ENCODE peak calls at places on chromosomes 5 and 9, in seven cellular contexts. One of them, this sample, is unnamed.

GRCh38 chr5:156359452-156359851 is 32.5 kb downstream of the SGCD start:
- DNase-seq in Jurkat, Clone E6-1: no peak
- DNase-seq in Right ventricle myocardium superior: no peak
- DNase-seq in germinal center: no peak
- DNase-seq in iris pigment epithelial cell: peak; percentile 19
- DNase-seq in stomach: no peak
- DNase-seq in stimulated activated CD4-positive, alpha-beta T cell treated with anti-CD3 and anti-CD28 coated beads, Interleukin-15, amount 100 ng/mL, for 1 hour: no peak
- DNase-seq in this sample: no peak

GRCh38 chr9:105157178-105157583 is 87.3 kb upstream of the SLC44A1 start:
- DNase-seq in stimulated activated CD4-positive, alpha-beta T cell treated with anti-CD3 and anti-CD28 coated beads, Interleukin-15, amount 100 ng/mL, for 1 hour: no peak
- DNase-seq in iris pigment epithelial cell: peak; percentile 77
- DNase-seq in stomach: peak; percentile 40
- DNase-seq in germinal center: peak; percentile 28
- DNase-seq in Right ventricle myocardium superior: peak; percentile 71
- DNase-seq in Jurkat, Clone E6-1: peak; percentile 50
- DNase-seq in this sample: no peak

GRCh38 chr5:149847611-149848010 is 97.0 kb downstream of the PDE6A start:
- DNase-seq in Right ventricle myocardium superior: no peak
- DNase-seq in Jurkat, Clone E6-1: no peak
- DNase-seq in germinal center: no peak
- DNase-seq in stimulated activated CD4-positive, alpha-beta T cell treated with anti-CD3 and anti-CD28 coated beads, Interleukin-15, amount 100 ng/mL, for 1 hour: no peak
- DNase-seq in iris pigment epithelial cell: no peak
- DNase-seq in stomach: no peak
- DNase-seq in this sample: no peak

GRCh38 chr9:21477466-21477865 is 4.6 kb downstream of the IFNE start:
- DNase-seq in stomach: no peak
- DNase-seq in Jurkat, Clone E6-1: no peak
- DNase-seq in Right ventricle myocardium superior: no peak
- DNase-seq in germinal center: no peak
- DNase-seq in stimulated activated CD4-positive, alpha-beta T cell treated with anti-CD3 and anti-CD28 coated beads, Interleukin-15, amount 100 ng/mL, for 1 hour: no peak
- DNase-seq in iris pigment epithelial cell: no peak
- DNase-seq in this sample: no peak

GRCh38 chr5:38467353-38468040 is 88.9 kb downstream of the LIFR start:
- DNase-seq in iris pigment epithelial cell: peak; percentile 48
- DNase-seq in Jurkat, Clone E6-1: no peak
- DNase-seq in stimulated activated CD4-positive, alpha-beta T cell treated with anti-CD3 and anti-CD28 coated beads, Interleukin-15, amount 100 ng/mL, for 1 hour: no peak
- DNase-seq in stomach: peak; percentile 38
- DNase-seq in Right ventricle myocardium superior: peak; percentile 78
- DNase-seq in germinal center: no peak
- DNase-seq in this sample: no peak

GRCh38 chr9:77981332-77981731 is 50.3 kb downstream of the GNAQ start:
- DNase-seq in Jurkat, Clone E6-1: no peak
- DNase-seq in stomach: peak; percentile 63
- DNase-seq in Right ventricle myocardium superior: no peak
- DNase-seq in germinal center: no peak
- DNase-seq in iris pigment epithelial cell: peak; percentile 53
- DNase-seq in stimulated activated CD4-positive, alpha-beta T cell treated with anti-CD3 and anti-CD28 coated beads, Interleukin-15, amount 100 ng/mL, for 1 hour: no peak
- DNase-seq in this sample: no peak

GRCh38 chr9:109856785-109857184 is 76.8 kb downstream of the PALM2AKAP2 start:
- DNase-seq in stimulated activated CD4-positive, alpha-beta T cell treated with anti-CD3 and anti-CD28 coated beads, Interleukin-15, amount 100 ng/mL, for 1 hour: no peak
- DNase-seq in stomach: no peak
- DNase-seq in germinal center: no peak
- DNase-seq in Right ventricle myocardium superior: peak; percentile 86
- DNase-seq in Jurkat, Clone E6-1: no peak
- DNase-seq in iris pigment epithelial cell: peak; percentile 5
- DNase-seq in this sample: no peak

GRCh38 chr5:115262405-115263247 is at the start of gene PGGT1B:
- DNase-seq in stimulated activated CD4-positive, alpha-beta T cell treated with anti-CD3 and anti-CD28 coated beads, Interleukin-15, amount 100 ng/mL, for 1 hour: peak; percentile 28
- DNase-seq in Right ventricle myocardium superior: peak; percentile 88
- DNase-seq in iris pigment epithelial cell: peak; percentile 73
- DNase-seq in Jurkat, Clone E6-1: peak; percentile 79
- DNase-seq in stomach: peak; percentile 77
- DNase-seq in germinal center: peak; percentile 75
- DNase-seq in this sample: peak; percentile 30

GRCh38 chr5:169697976-169698375 is 60.9 kb downstream of the DOCK2 start:
- DNase-seq in Jurkat, Clone E6-1: no peak
- DNase-seq in stimulated activated CD4-positive, alpha-beta T cell treated with anti-CD3 and anti-CD28 coated beads, Interleukin-15, amount 100 ng/mL, for 1 hour: no peak
- DNase-seq in germinal center: no peak
- DNase-seq in stomach: no peak
- DNase-seq in iris pigment epithelial cell: no peak
- DNase-seq in Right ventricle myocardium superior: no peak
- DNase-seq in this sample: no peak

GRCh38 chr9:88747768-88748167 is 212.8 kb downstream of the NXNL2 start:
- DNase-seq in stomach: no peak
- DNase-seq in Right ventricle myocardium superior: peak; percentile 50
- DNase-seq in Jurkat, Clone E6-1: peak; percentile 9
- DNase-seq in iris pigment epithelial cell: peak; percentile 99
- DNase-seq in stimulated activated CD4-positive, alpha-beta T cell treated with anti-CD3 and anti-CD28 coated beads, Interleukin-15, amount 100 ng/mL, for 1 hour: no peak
- DNase-seq in germinal center: no peak
- DNase-seq in this sample: no peak

GRCh38 chr9:134983094-134983493 is 65.4 kb upstream of the FCN1 start:
- DNase-seq in stimulated activated CD4-positive, alpha-beta T cell treated with anti-CD3 and anti-CD28 coated beads, Interleukin-15, amount 100 ng/mL, for 1 hour: no peak
- DNase-seq in germinal center: peak; percentile 26
- DNase-seq in stomach: peak; percentile 30
- DNase-seq in Right ventricle myocardium superior: peak; percentile 83
- DNase-seq in Jurkat, Clone E6-1: no peak
- DNase-seq in iris pigment epithelial cell: no peak
- DNase-seq in this sample: no peak

GRCh38 chr5:127031147-127031862 is 947 bp upstream of the MARCHF3 start:
- DNase-seq in iris pigment epithelial cell: no peak
- DNase-seq in germinal center: peak; percentile 36
- DNase-seq in stimulated activated CD4-positive, alpha-beta T cell treated with anti-CD3 and anti-CD28 coated beads, Interleukin-15, amount 100 ng/mL, for 1 hour: no peak
- DNase-seq in stomach: peak; percentile 29
- DNase-seq in Jurkat, Clone E6-1: no peak
- DNase-seq in Right ventricle myocardium superior: peak; percentile 53
- DNase-seq in this sample: no peak

GRCh38 chr5:40406426-40407211 is 273.1 kb upstream of the PTGER4 start:
- DNase-seq in stimulated activated CD4-positive, alpha-beta T cell treated with anti-CD3 and anti-CD28 coated beads, Interleukin-15, amount 100 ng/mL, for 1 hour: no peak
- DNase-seq in Jurkat, Clone E6-1: no peak
- DNase-seq in germinal center: no peak
- DNase-seq in iris pigment epithelial cell: peak; percentile 67
- DNase-seq in stomach: no peak
- DNase-seq in Right ventricle myocardium superior: no peak
- DNase-seq in this sample: no peak

GRCh38 chr9:122374885-122375420 is 4.1 kb downstream of the PTGS1 start:
- DNase-seq in Jurkat, Clone E6-1: no peak
- DNase-seq in stomach: peak; percentile 85
- DNase-seq in Right ventricle myocardium superior: peak; percentile 87
- DNase-seq in iris pigment epithelial cell: peak; percentile 73
- DNase-seq in stimulated activated CD4-positive, alpha-beta T cell treated with anti-CD3 and anti-CD28 coated beads, Interleukin-15, amount 100 ng/mL, for 1 hour: no peak
- DNase-seq in germinal center: no peak
- DNase-seq in this sample: no peak

GRCh38 chr5:73028991-73029540 is 73.2 kb downstream of the FCHO2 start:
- DNase-seq in stomach: no peak
- DNase-seq in Jurkat, Clone E6-1: no peak
- DNase-seq in Right ventricle myocardium superior: no peak
- DNase-seq in iris pigment epithelial cell: peak; percentile 58
- DNase-seq in germinal center: no peak
- DNase-seq in stimulated activated CD4-positive, alpha-beta T cell treated with anti-CD3 and anti-CD28 coated beads, Interleukin-15, amount 100 ng/mL, for 1 hour: no peak
- DNase-seq in this sample: no peak

GRCh38 chr5:132309679-132310078 is 15.5 kb downstream of the SLC22A4 start:
- DNase-seq in stomach: no peak
- DNase-seq in stimulated activated CD4-positive, alpha-beta T cell treated with anti-CD3 and anti-CD28 coated beads, Interleukin-15, amount 100 ng/mL, for 1 hour: no peak
- DNase-seq in germinal center: no peak
- DNase-seq in Right ventricle myocardium superior: no peak
- DNase-seq in Jurkat, Clone E6-1: no peak
- DNase-seq in iris pigment epithelial cell: no peak
- DNase-seq in this sample: no peak

GRCh38 chr5:62124266-62124665 is 181.7 kb upstream of the KIF2A start:
- DNase-seq in Right ventricle myocardium superior: no peak
- DNase-seq in iris pigment epithelial cell: no peak
- DNase-seq in stomach: no peak
- DNase-seq in germinal center: no peak
- DNase-seq in Jurkat, Clone E6-1: no peak
- DNase-seq in stimulated activated CD4-positive, alpha-beta T cell treated with anti-CD3 and anti-CD28 coated beads, Interleukin-15, amount 100 ng/mL, for 1 hour: no peak
- DNase-seq in this sample: no peak

GRCh38 chr5:36891266-36891665 is 14.7 kb downstream of the NIPBL start:
- DNase-seq in Right ventricle myocardium superior: no peak
- DNase-seq in stimulated activated CD4-positive, alpha-beta T cell treated with anti-CD3 and anti-CD28 coated beads, Interleukin-15, amount 100 ng/mL, for 1 hour: no peak
- DNase-seq in iris pigment epithelial cell: no peak
- DNase-seq in Jurkat, Clone E6-1: no peak
- DNase-seq in germinal center: no peak
- DNase-seq in stomach: no peak
- DNase-seq in this sample: no peak

GRCh38 chr5:11890777-11891176 is 13.5 kb downstream of the CTNND2 start:
- DNase-seq in stomach: no peak
- DNase-seq in Right ventricle myocardium superior: no peak
- DNase-seq in iris pigment epithelial cell: no peak
- DNase-seq in Jurkat, Clone E6-1: no peak
- DNase-seq in germinal center: no peak
- DNase-seq in stimulated activated CD4-positive, alpha-beta T cell treated with anti-CD3 and anti-CD28 coated beads, Interleukin-15, amount 100 ng/mL, for 1 hour: no peak
- DNase-seq in this sample: no peak

GRCh38 chr9:82332774-82333152 is 344.2 kb downstream of the SPATA31D1 start:
- DNase-seq in Right ventricle myocardium superior: no peak
- DNase-seq in iris pigment epithelial cell: peak; percentile 18
- DNase-seq in stomach: no peak
- DNase-seq in Jurkat, Clone E6-1: no peak
- DNase-seq in germinal center: no peak
- DNase-seq in stimulated activated CD4-positive, alpha-beta T cell treated with anti-CD3 and anti-CD28 coated beads, Interleukin-15, amount 100 ng/mL, for 1 hour: no peak
- DNase-seq in this sample: no peak

GRCh38 chr5:98770911-98771322 is 2.5 kb upstream of the RGMB start:
- DNase-seq in Jurkat, Clone E6-1: peak; percentile 42
- DNase-seq in stomach: no peak
- DNase-seq in germinal center: no peak
- DNase-seq in iris pigment epithelial cell: peak; percentile 44
- DNase-seq in Right ventricle myocardium superior: no peak
- DNase-seq in stimulated activated CD4-positive, alpha-beta T cell treated with anti-CD3 and anti-CD28 coated beads, Interleukin-15, amount 100 ng/mL, for 1 hour: no peak
- DNase-seq in this sample: no peak

GRCh38 chr5:77630246-77631165 is 8.0 kb downstream of the OTP start:
- DNase-seq in Right ventricle myocardium superior: no peak
- DNase-seq in stimulated activated CD4-positive, alpha-beta T cell treated with anti-CD3 and anti-CD28 coated beads, Interleukin-15, amount 100 ng/mL, for 1 hour: no peak
- DNase-seq in Jurkat, Clone E6-1: peak; percentile 48
- DNase-seq in stomach: peak; percentile 43
- DNase-seq in germinal center: peak; percentile 78
- DNase-seq in iris pigment epithelial cell: no peak
- DNase-seq in this sample: no peak

GRCh38 chr9:93826905-93827544 is 128.1 kb downstream of the BARX1 start:
- DNase-seq in stomach: no peak
- DNase-seq in Jurkat, Clone E6-1: no peak
- DNase-seq in germinal center: no peak
- DNase-seq in stimulated activated CD4-positive, alpha-beta T cell treated with anti-CD3 and anti-CD28 coated beads, Interleukin-15, amount 100 ng/mL, for 1 hour: no peak
- DNase-seq in Right ventricle myocardium superior: no peak
- DNase-seq in iris pigment epithelial cell: no peak
- DNase-seq in this sample: no peak

GRCh38 chr5:125263346-125263745 is 516.9 kb upstream of the ZNF608 start:
- DNase-seq in Jurkat, Clone E6-1: no peak
- DNase-seq in iris pigment epithelial cell: no peak
- DNase-seq in stimulated activated CD4-positive, alpha-beta T cell treated with anti-CD3 and anti-CD28 coated beads, Interleukin-15, amount 100 ng/mL, for 1 hour: no peak
- DNase-seq in Right ventricle myocardium superior: no peak
- DNase-seq in germinal center: no peak
- DNase-seq in stomach: no peak
- DNase-seq in this sample: no peak

GRCh38 chr9:128823903-128824406 is 5.6 kb downstream of the SPOUT1 start:
- DNase-seq in iris pigment epithelial cell: no peak
- DNase-seq in stomach: peak; percentile 74
- DNase-seq in Jurkat, Clone E6-1: no peak
- DNase-seq in stimulated activated CD4-positive, alpha-beta T cell treated with anti-CD3 and anti-CD28 coated beads, Interleukin-15, amount 100 ng/mL, for 1 hour: no peak
- DNase-seq in germinal center: no peak
- DNase-seq in Right ventricle myocardium superior: no peak
- DNase-seq in this sample: no peak

GRCh38 chr5:109161914-109162683 is 247.7 kb downstream of the PJA2 start:
- DNase-seq in germinal center: no peak
- DNase-seq in stomach: no peak
- DNase-seq in stimulated activated CD4-positive, alpha-beta T cell treated with anti-CD3 and anti-CD28 coated beads, Interleukin-15, amount 100 ng/mL, for 1 hour: no peak
- DNase-seq in Jurkat, Clone E6-1: no peak
- DNase-seq in Right ventricle myocardium superior: no peak
- DNase-seq in iris pigment epithelial cell: peak; percentile 62
- DNase-seq in this sample: no peak

GRCh38 chr9:134643306-134643705 is 1.7 kb downstream of the COL5A1 start:
- DNase-seq in germinal center: no peak
- DNase-seq in stimulated activated CD4-positive, alpha-beta T cell treated with anti-CD3 and anti-CD28 coated beads, Interleukin-15, amount 100 ng/mL, for 1 hour: no peak
- DNase-seq in Jurkat, Clone E6-1: no peak
- DNase-seq in stomach: no peak
- DNase-seq in Right ventricle myocardium superior: no peak
- DNase-seq in iris pigment epithelial cell: peak; percentile 44
- DNase-seq in this sample: no peak

GRCh38 chr9:104280711-104281110 is 186.6 kb downstream of the SMC2 start:
- DNase-seq in Jurkat, Clone E6-1: no peak
- DNase-seq in stomach: no peak
- DNase-seq in Right ventricle myocardium superior: no peak
- DNase-seq in stimulated activated CD4-positive, alpha-beta T cell treated with anti-CD3 and anti-CD28 coated beads, Interleukin-15, amount 100 ng/mL, for 1 hour: no peak
- DNase-seq in germinal center: no peak
- DNase-seq in iris pigment epithelial cell: no peak
- DNase-seq in this sample: no peak

GRCh38 chr9:31839273-31839672 is 545.2 kb upstream of the ACO1 start:
- DNase-seq in Jurkat, Clone E6-1: no peak
- DNase-seq in stimulated activated CD4-positive, alpha-beta T cell treated with anti-CD3 and anti-CD28 coated beads, Interleukin-15, amount 100 ng/mL, for 1 hour: no peak
- DNase-seq in iris pigment epithelial cell: no peak
- DNase-seq in stomach: no peak
- DNase-seq in germinal center: no peak
- DNase-seq in Right ventricle myocardium superior: no peak
- DNase-seq in this sample: no peak

GRCh38 chr9:115220339-115221009 is 102.5 kb upstream of the TNC start:
- DNase-seq in stimulated activated CD4-positive, alpha-beta T cell treated with anti-CD3 and anti-CD28 coated beads, Interleukin-15, amount 100 ng/mL, for 1 hour: no peak
- DNase-seq in stomach: no peak
- DNase-seq in Right ventricle myocardium superior: no peak
- DNase-seq in germinal center: no peak
- DNase-seq in iris pigment epithelial cell: no peak
- DNase-seq in Jurkat, Clone E6-1: no peak
- DNase-seq in this sample: no peak

GRCh38 chr5:132425009-132425937 is 55.8 kb downstream of the SLC22A5 start:
- DNase-seq in Jurkat, Clone E6-1: peak; percentile 82
- DNase-seq in Right ventricle myocardium superior: no peak
- DNase-seq in stomach: no peak
- DNase-seq in stimulated activated CD4-positive, alpha-beta T cell treated with anti-CD3 and anti-CD28 coated beads, Interleukin-15, amount 100 ng/mL, for 1 hour: peak; percentile 34
- DNase-seq in germinal center: peak; percentile 84
- DNase-seq in iris pigment epithelial cell: peak; percentile 92
- DNase-seq in this sample: no peak

GRCh38 chr5:140205216-140205615 is 30.2 kb downstream of the CYSTM1 start:
- DNase-seq in Jurkat, Clone E6-1: no peak
- DNase-seq in stimulated activated CD4-positive, alpha-beta T cell treated with anti-CD3 and anti-CD28 coated beads, Interleukin-15, amount 100 ng/mL, for 1 hour: no peak
- DNase-seq in germinal center: no peak
- DNase-seq in Right ventricle myocardium superior: no peak
- DNase-seq in stomach: no peak
- DNase-seq in iris pigment epithelial cell: no peak
- DNase-seq in this sample: no peak

GRCh38 chr5:35819656-35820055 is 37.0 kb upstream of the IL7R start:
- DNase-seq in iris pigment epithelial cell: no peak
- DNase-seq in stimulated activated CD4-positive, alpha-beta T cell treated with anti-CD3 and anti-CD28 coated beads, Interleukin-15, amount 100 ng/mL, for 1 hour: no peak
- DNase-seq in Jurkat, Clone E6-1: no peak
- DNase-seq in stomach: no peak
- DNase-seq in germinal center: no peak
- DNase-seq in Right ventricle myocardium superior: no peak
- DNase-seq in this sample: no peak

GRCh38 chr9:120510816-120511215 is 69.2 kb downstream of the CDK5RAP2 start:
- DNase-seq in stomach: no peak
- DNase-seq in germinal center: no peak
- DNase-seq in iris pigment epithelial cell: peak; percentile 60
- DNase-seq in stimulated activated CD4-positive, alpha-beta T cell treated with anti-CD3 and anti-CD28 coated beads, Interleukin-15, amount 100 ng/mL, for 1 hour: no peak
- DNase-seq in Right ventricle myocardium superior: no peak
- DNase-seq in Jurkat, Clone E6-1: no peak
- DNase-seq in this sample: no peak

GRCh38 chr5:178357127-178357526 is 124.5 kb upstream of the PHYKPL start:
- DNase-seq in Right ventricle myocardium superior: peak; percentile 59
- DNase-seq in stimulated activated CD4-positive, alpha-beta T cell treated with anti-CD3 and anti-CD28 coated beads, Interleukin-15, amount 100 ng/mL, for 1 hour: no peak
- DNase-seq in iris pigment epithelial cell: no peak
- DNase-seq in germinal center: no peak
- DNase-seq in Jurkat, Clone E6-1: no peak
- DNase-seq in stomach: no peak
- DNase-seq in this sample: no peak

GRCh38 chr5:31021181-31021624 is 172.3 kb upstream of the CDH6 start:
- DNase-seq in iris pigment epithelial cell: peak; percentile 79
- DNase-seq in stomach: no peak
- DNase-seq in stimulated activated CD4-positive, alpha-beta T cell treated with anti-CD3 and anti-CD28 coated beads, Interleukin-15, amount 100 ng/mL, for 1 hour: no peak
- DNase-seq in Jurkat, Clone E6-1: no peak
- DNase-seq in germinal center: no peak
- DNase-seq in Right ventricle myocardium superior: no peak
- DNase-seq in this sample: no peak

GRCh38 chr5:107135391-107135790 is 535.3 kb downstream of the EFNA5 start:
- DNase-seq in Jurkat, Clone E6-1: no peak
- DNase-seq in iris pigment epithelial cell: peak; percentile 78
- DNase-seq in germinal center: no peak
- DNase-seq in Right ventricle myocardium superior: no peak
- DNase-seq in stimulated activated CD4-positive, alpha-beta T cell treated with anti-CD3 and anti-CD28 coated beads, Interleukin-15, amount 100 ng/mL, for 1 hour: no peak
- DNase-seq in stomach: no peak
- DNase-seq in this sample: no peak

This sample was measured in esophagus squamous epithelium.